ENCODE peak calls at places on chromosomes 2 and 18, in five cellular contexts. Z, E, S, K and V are unnamed samples. For H3K36me3 and H3K4me1, the result is how much of the 10 kb centered on the place peaks cover.

GRCh38 chr2:168685619-168686453 is 116.6 kb upstream of the NOSTRIN start:
- DNase-seq in Z (peak), K (peak), S (no peak), E (no peak), V (no peak)

GRCh38 chr2:23092831-23093230 is 292.1 kb upstream of the KLHL29 start:
- DNase-seq in E (peak), K (no peak), S (no peak), Z (peak), V (peak)

GRCh38 chr2:204737296-204737695 is 192.0 kb downstream of the PARD3B start:
- DNase-seq in S (no peak), Z (no peak), K (no peak), E (no peak), V (no peak)

GRCh38 chr2:168530980-168531379 is 74.9 kb downstream of the CERS6 start:
- DNase-seq in K (no peak), Z (no peak), E (no peak), S (no peak), V (no peak)

GRCh38 chr2:40173276-40173675 is 278.6 kb downstream of the SLC8A1 start:
- DNase-seq in S (no peak), E (no peak), Z (no peak), K (peak), V (no peak)

GRCh38 chr2:28030600-28030999 is 140.1 kb downstream of the BABAM2 start:
- DNase-seq in Z (no peak), S (no peak), K (no peak), E (no peak), V (no peak)

GRCh38 chr18:47949197-47949596 is 18.7 kb upstream of the SMAD2 start:
- DNase-seq in E (no peak), Z (no peak), S (no peak), K (no peak), V (no peak)

GRCh38 chr18:41828137-41828536 is 126.9 kb upstream of the PIK3C3 start:
- DNase-seq in K (no peak), S (no peak), E (no peak), Z (peak), V (no peak)

GRCh38 chr2:224847431-224847830 is 131.3 kb upstream of the CCDC195 start:
- DNase-seq in E (no peak), S (no peak), Z (no peak), K (no peak), V (no peak)
- H3K36me3 ChIP-seq in E (under half), S (under half), Z (under half), K (under half), V (under half)

GRCh38 chr18:61323951-61324350 is 9.3 kb upstream of the CDH20 start:
- DNase-seq in E (peak), K (no peak), S (no peak), Z (no peak), V (no peak)
- H3K4me1 ChIP-seq in E (under half), K (under half), S (under half), Z (under half), V (under half)

DNA sequence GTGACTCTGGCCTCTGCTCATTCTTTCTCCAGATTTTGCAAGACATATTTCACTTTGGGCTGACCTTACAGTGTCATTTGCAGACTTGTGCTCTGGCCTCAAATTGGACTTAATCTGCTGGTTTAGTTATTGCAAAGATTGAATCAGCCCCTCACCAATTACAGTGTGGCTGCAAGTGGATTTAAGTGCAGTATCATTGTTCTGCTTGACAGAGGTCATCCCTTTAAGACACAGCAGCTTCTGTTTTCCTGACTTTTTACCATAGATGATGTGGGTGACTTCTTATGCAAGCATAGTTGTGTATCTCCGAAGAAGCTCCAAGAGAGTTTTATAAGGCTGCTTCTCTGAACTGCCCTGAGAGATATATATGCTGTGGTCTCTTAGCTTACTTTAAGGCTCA is 3.4 kb downstream of the TRIB2 start:
- DNase-seq in E (no peak), Z (peak), K (no peak), S (no peak), V (peak)
- H3K4me2 ChIP-seq in E (peak), Z (peak), K (peak), S (peak), V (peak)

GRCh38 chr2:66343259-66343658 is 91.7 kb upstream of the MEIS1 start:
- DNase-seq in Z (no peak), K (no peak), E (no peak), S (no peak), V (no peak)
- H3K36me3 ChIP-seq in Z (under half), K (under half), E (under half), S (under half), V (under half)

DNA sequence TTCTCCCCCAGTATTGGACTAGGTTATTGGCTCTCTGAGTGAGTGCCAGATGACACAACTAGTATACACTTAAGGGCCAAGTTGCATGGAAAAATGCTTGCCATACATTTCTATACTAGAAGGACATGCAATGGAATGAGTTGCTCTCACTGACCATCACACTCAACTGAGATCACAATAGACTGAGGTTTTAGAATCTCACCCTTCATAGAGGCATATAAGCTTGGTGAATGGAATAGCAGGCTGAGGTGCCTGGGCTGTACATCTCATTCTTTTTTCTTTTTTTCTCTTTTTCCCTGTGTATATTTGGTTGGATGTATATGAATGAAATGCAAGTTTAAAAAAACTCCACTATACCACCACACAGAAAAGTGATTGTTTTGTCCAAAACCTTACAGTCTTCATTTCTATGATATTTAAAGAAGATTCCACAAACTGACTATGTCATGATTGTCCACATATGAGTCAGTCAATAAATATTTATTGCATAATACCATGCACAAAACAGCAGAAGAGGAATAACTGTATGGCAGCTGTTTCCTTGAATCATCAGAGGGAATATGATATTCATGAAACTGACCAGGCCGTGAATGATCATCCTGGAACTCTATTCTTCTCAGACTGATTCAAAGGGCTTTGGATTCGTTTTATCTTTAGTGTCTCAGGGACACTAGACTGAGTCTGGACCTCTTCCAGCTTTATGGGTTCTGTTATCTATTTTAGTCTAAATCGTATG is 122.5 kb upstream of the STK17B start:
- DNase-seq in E (peak), S (no peak), Z (no peak), K (peak), V (peak)
- H3K4me1 ChIP-seq in E (half or more), S (under half), Z (under half), K (under half), V (under half)

GRCh38 chr2:105258835-105259350 is 17.4 kb downstream of the GPR45 start:
- DNase-seq in E (no peak), Z (no peak), K (no peak), S (no peak), V (no peak)
- H3K4me2 ChIP-seq in E (no peak), Z (no peak), K (no peak), S (no peak), V (no peak)

DNA sequence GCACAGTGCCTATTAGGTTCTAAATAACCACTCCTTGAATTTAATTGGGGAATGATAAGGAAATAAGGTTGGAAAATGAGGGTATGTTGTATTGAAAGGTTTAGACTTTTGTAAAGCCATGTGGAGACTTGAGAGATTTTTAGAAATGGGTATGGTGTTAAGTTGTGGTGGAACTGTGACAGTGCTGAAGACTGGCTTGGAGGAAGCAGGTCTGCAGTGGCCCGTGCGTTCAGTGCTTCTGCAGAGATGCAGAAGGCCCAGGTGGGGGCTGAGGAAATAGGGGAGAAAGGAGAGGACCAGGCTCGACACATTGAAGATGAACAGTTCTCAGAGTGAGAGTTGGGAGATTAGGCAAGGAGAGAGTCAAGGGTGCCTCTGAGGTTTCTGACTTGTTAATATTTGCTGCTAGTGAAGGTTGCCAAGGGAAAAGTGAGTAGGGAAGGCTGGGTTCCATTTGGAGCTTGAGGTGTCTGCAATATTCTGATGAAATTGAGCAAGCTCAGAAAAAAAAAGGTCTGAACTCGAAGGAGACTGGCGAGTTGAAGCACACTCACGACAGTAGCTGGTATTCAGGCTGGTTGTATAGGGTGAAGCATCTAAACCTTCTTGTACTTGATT is 25.5 kb upstream of the SAG start:
- DNase-seq in K (no peak), Z (no peak), S (no peak), E (no peak), V (no peak)
- H3K36me3 ChIP-seq in K (half or more), Z (under half), S (under half), E (half or more), V (half or more)

GRCh38 chr2:140178224-140178623 is 1398.0 kb upstream of the NXPH2 start:
- DNase-seq in Z (no peak), S (no peak), K (no peak), E (no peak), V (no peak)

GRCh38 chr2:140177081-140177480 is 1396.9 kb upstream of the NXPH2 start:
- DNase-seq in S (no peak), E (no peak), Z (no peak), K (no peak), V (no peak)

GRCh38 chr2:140173790-140174189 is 1393.6 kb upstream of the NXPH2 start:
- DNase-seq in S (no peak), Z (no peak), K (no peak), E (no peak), V (no peak)
- H3K4me1 ChIP-seq in S (under half), Z (under half), K (under half), E (under half), V (under half)